ENCODE peak calls at places on chromosomes 4 and X, in five cellular contexts. M, A, Y, L and E are unnamed samples.

GRCh38 chrX:40104649-40105015 is 6.9 kb upstream of the BCOR start:
- DNase-seq in A (peak), Y (no peak), L (no peak), M (no peak), E (no peak)

GRCh38 chr4:155960522-155960921 is 6.9 kb upstream of the CTSO start:
- DNase-seq in L (no peak), M (no peak), A (no peak), Y (no peak), E (no peak)

GRCh38 chrX:154378059-154378798 is 866 bp upstream of the EMD start:
- DNase-seq in A (peak), L (peak), M (no peak), Y (no peak), E (no peak)

GRCh38 chr4:141636077-141636770 is at the start of gene IL15:
- DNase-seq in M (no peak), L (peak), Y (peak), A (peak), E (peak)

GRCh38 chr4:146495277-146495676 is 26.5 kb downstream of the SLC10A7 start:
- DNase-seq in M (no peak), L (no peak), A (no peak), Y (peak), E (no peak)

GRCh38 chr4:98945297-98945850 is 16.4 kb upstream of the EIF4E start:
- DNase-seq in L (no peak), M (no peak), Y (no peak), A (no peak), E (no peak)

GRCh38 chr4:5010984-5011383 is 8.3 kb downstream of the CYTL1 start:
- DNase-seq in M (no peak), Y (no peak), L (no peak), A (no peak), E (no peak)

GRCh38 chr4:123898941-123899666 is 502.5 kb downstream of the SPRY1 start:
- DNase-seq in Y (no peak), L (no peak), M (no peak), A (no peak), E (no peak)

GRCh38 chrX:18935893-18936292 is 48.0 kb downstream of the PHKA2 start:
- DNase-seq in Y (no peak), A (no peak), M (no peak), L (no peak), E (no peak)

GRCh38 chrX:48538641-48539344 is 721 bp upstream of the TBC1D25 start:
- DNase-seq in Y (no peak), M (no peak), L (no peak), A (no peak), E (no peak)

GRCh38 chr4:99076292-99076976 is 12.2 kb downstream of the ADH5 start:
- DNase-seq in L (no peak), M (no peak), Y (no peak), A (no peak), E (no peak)

GRCh38 chrX:20267924-20268701 is 1.4 kb upstream of the RPS6KA3 start:
- DNase-seq in M (no peak), L (no peak), A (peak), Y (no peak), E (no peak)
- TF ChIP-seq FOXM1 in M (no peak), L (no peak), A (no peak), Y (no peak), E (no peak)

GRCh38 chr4:184439856-184440592 is 34.3 kb downstream of the IRF2 start:
- DNase-seq in L (no peak), Y (peak), A (no peak), M (no peak), E (no peak)

GRCh38 chr4:184440593-184441358 is 33.6 kb downstream of the IRF2 start:
- DNase-seq in Y (peak), A (no peak), L (no peak), M (no peak), E (no peak)

GRCh38 chr4:184437565-184437964 is 36.8 kb downstream of the IRF2 start:
- DNase-seq in Y (no peak), M (no peak), A (no peak), L (no peak), E (no peak)

GRCh38 chr4:184439386-184439785 is 35.0 kb downstream of the IRF2 start:
- DNase-seq in A (no peak), Y (no peak), M (no peak), L (no peak), E (no peak)

GRCh38 chr4:184437988-184438774 is 36.2 kb downstream of the IRF2 start:
- DNase-seq in M (no peak), Y (no peak), A (no peak), L (no peak), E (no peak)
- TF ChIP-seq FOXM1 in M (no peak), Y (no peak), A (no peak), L (no peak), E (no peak)

GRCh38 chr4:153274967-153275366 is 69.5 kb upstream of the MND1 start:
- DNase-seq in M (no peak), Y (no peak), A (no peak), L (no peak), E (no peak)

GRCh38 chr4:153269223-153269990 is 65.2 kb downstream of the TRIM2 start:
- DNase-seq in L (no peak), M (no peak), Y (no peak), A (no peak), E (no peak)

GRCh38 chr4:153273736-153274135 is 69.5 kb downstream of the TRIM2 start:
- DNase-seq in Y (no peak), A (no peak), M (no peak), L (no peak), E (no peak)

GRCh38 chr4:153270361-153270760 is 66.1 kb downstream of the TRIM2 start:
- DNase-seq in Y (no peak), L (no peak), M (no peak), A (no peak), E (no peak)

GRCh38 chr4:153271820-153272219 is 67.6 kb downstream of the TRIM2 start:
- DNase-seq in M (no peak), L (no peak), A (no peak), Y (no peak), E (no peak)
- TF ChIP-seq FOXM1 in M (no peak), L (no peak), A (no peak), Y (no peak), E (no peak)

GRCh38 chr4:92825186-92825715 is 521.5 kb downstream of the GRID2 start:
- DNase-seq in L (no peak), M (no peak), Y (no peak), A (no peak), E (no peak)
- TF ChIP-seq FOXM1 in L (no peak), M (no peak), Y (no peak), A (no peak), E (no peak)